ENCODE peak calls at places on chromosomes 4 and X, in eight cellular contexts. C is upper lobe of right lung, N is brain microvascular endothelial cell, H is fibroblast of the aortic adventitia, R is psoas muscle, E is neural progenitor cell, U is Karpas-422, G is IMR-90. F is an unnamed sample.

GRCh38 chrX:39149761-39150160 is 348.5 kb downstream of the MID1IP1 start:
- DNase-seq in C (peak), N (peak), H (peak), R (peak), E (peak), U (peak), G (peak), F (peak)

GRCh38 chr4:109755656-109756055 is 25.8 kb upstream of the PLA2G12A start:
- DNase-seq in C (no peak), N (no peak), H (no peak), R (no peak), E (no peak), U (no peak), G (no peak), F (no peak)

GRCh38 chr4:67380154-67380553 is 165.1 kb downstream of the CENPC start:
- DNase-seq in C (no peak), N (no peak), H (no peak), R (no peak), E (no peak), U (no peak), G (no peak), F (no peak)

GRCh38 chr4:163544407-163545038 is 50.0 kb downstream of the TMA16 start:
- DNase-seq in C (peak), N (peak), H (peak), R (peak), E (peak), U (peak), G (peak), F (peak)

GRCh38 chr4:94764069-94764468 is 6.3 kb downstream of the BMPR1B start:
- DNase-seq in C (no peak), N (no peak), H (no peak), R (no peak), E (no peak), U (no peak), G (no peak), F (no peak)

GRCh38 chr4:41136456-41136855 is 77.9 kb downstream of the APBB2 start:
- DNase-seq in C (no peak), N (no peak), H (no peak), R (no peak), E (no peak), U (no peak), G (no peak), F (no peak)

GRCh38 chrX:63475200-63475599 is 124.1 kb upstream of the SPIN4 start:
- DNase-seq in C (no peak), N (no peak), H (no peak), R (no peak), E (peak), U (no peak), G (no peak), F (no peak)

GRCh38 chr4:7195138-7195510 is 2.8 kb downstream of the SORCS2 start:
- DNase-seq in C (peak), N (no peak), H (no peak), R (no peak), E (no peak), U (no peak), G (no peak), F (peak)

GRCh38 chr4:154590329-154591006 is at the start of gene FGA:
- DNase-seq in C (no peak), N (no peak), H (no peak), R (no peak), E (peak), U (no peak), G (no peak), F (peak)

GRCh38 chr4:186027405-186027804 is 41.6 kb upstream of the TLR3 start:
- DNase-seq in C (no peak), N (no peak), H (no peak), R (no peak), E (no peak), U (no peak), G (no peak), F (no peak)

GRCh38 chr4:96183630-96184029 is 343.7 kb downstream of the PDHA2 start:
- DNase-seq in C (no peak), N (no peak), H (no peak), R (no peak), E (no peak), U (no peak), G (no peak), F (no peak)

GRCh38 chrX:129594781-129595180 is 54.7 kb downstream of the OCRL start:
- DNase-seq in C (no peak), N (no peak), H (no peak), R (no peak), E (no peak), U (peak), G (no peak), F (no peak)

GRCh38 chr4:138636791-138637190 is 378.8 kb upstream of the NOCT start:
- DNase-seq in C (no peak), N (no peak), H (no peak), R (no peak), E (no peak), U (no peak), G (no peak), F (no peak)

GRCh38 chr4:124947622-124948265 is 235.2 kb upstream of the ANKRD50 start:
- DNase-seq in C (no peak), N (no peak), H (no peak), R (no peak), E (no peak), U (no peak), G (no peak), F (no peak)

GRCh38 chr4:162241857-162242256 is 78.1 kb upstream of the FSTL5 start:
- DNase-seq in C (no peak), N (no peak), H (no peak), R (no peak), E (no peak), U (no peak), G (no peak), F (no peak)

GRCh38 chr4:128528177-128528576 is 240.6 kb upstream of the PGRMC2 start:
- DNase-seq in C (no peak), N (no peak), H (no peak), R (no peak), E (no peak), U (peak), G (no peak), F (no peak)

GRCh38 chr4:22473268-22473667 is 42.6 kb downstream of the ADGRA3 start:
- DNase-seq in C (no peak), N (peak), H (peak), R (no peak), E (no peak), U (no peak), G (peak), F (no peak)

GRCh38 chr4:151917145-151917775 is 156.5 kb upstream of the GATB start:
- DNase-seq in C (no peak), N (peak), H (no peak), R (no peak), E (peak), U (no peak), G (no peak), F (peak)

GRCh38 chrX:38870386-38870895 is 69.2 kb downstream of the MID1IP1 start:
- DNase-seq in C (no peak), N (no peak), H (no peak), R (no peak), E (no peak), U (no peak), G (peak), F (no peak)

GRCh38 chrX:67953658-67954057 is 409.8 kb downstream of the AR start:
- DNase-seq in C (no peak), N (no peak), H (no peak), R (no peak), E (no peak), U (no peak), G (no peak), F (no peak)
- H3K4me3 ChIP-seq in C (no peak), N (no peak), H (no peak), R (no peak), E (no peak), U (no peak), G (no peak), F (no peak)

GRCh38 chr4:173532725-173533511 is 2.9 kb upstream of the HAND2 start:
- DNase-seq in C (no peak), N (no peak), H (no peak), R (no peak), E (no peak), U (no peak), G (no peak), F (peak)

GRCh38 chr4:173529505-173530325 is at the start of gene HAND2:
- DNase-seq in C (no peak), N (no peak), H (peak), R (no peak), E (peak), U (no peak), G (peak), F (peak)

GRCh38 chr4:173528378-173529321 is 1.4 kb downstream of the HAND2 start:
- DNase-seq in C (no peak), N (no peak), H (peak), R (no peak), E (peak), U (no peak), G (no peak), F (peak)

GRCh38 chr4:173530326-173531062 is 465 bp upstream of the HAND2 start:
- DNase-seq in C (no peak), N (no peak), H (peak), R (no peak), E (peak), U (no peak), G (no peak), F (peak)

DNA sequence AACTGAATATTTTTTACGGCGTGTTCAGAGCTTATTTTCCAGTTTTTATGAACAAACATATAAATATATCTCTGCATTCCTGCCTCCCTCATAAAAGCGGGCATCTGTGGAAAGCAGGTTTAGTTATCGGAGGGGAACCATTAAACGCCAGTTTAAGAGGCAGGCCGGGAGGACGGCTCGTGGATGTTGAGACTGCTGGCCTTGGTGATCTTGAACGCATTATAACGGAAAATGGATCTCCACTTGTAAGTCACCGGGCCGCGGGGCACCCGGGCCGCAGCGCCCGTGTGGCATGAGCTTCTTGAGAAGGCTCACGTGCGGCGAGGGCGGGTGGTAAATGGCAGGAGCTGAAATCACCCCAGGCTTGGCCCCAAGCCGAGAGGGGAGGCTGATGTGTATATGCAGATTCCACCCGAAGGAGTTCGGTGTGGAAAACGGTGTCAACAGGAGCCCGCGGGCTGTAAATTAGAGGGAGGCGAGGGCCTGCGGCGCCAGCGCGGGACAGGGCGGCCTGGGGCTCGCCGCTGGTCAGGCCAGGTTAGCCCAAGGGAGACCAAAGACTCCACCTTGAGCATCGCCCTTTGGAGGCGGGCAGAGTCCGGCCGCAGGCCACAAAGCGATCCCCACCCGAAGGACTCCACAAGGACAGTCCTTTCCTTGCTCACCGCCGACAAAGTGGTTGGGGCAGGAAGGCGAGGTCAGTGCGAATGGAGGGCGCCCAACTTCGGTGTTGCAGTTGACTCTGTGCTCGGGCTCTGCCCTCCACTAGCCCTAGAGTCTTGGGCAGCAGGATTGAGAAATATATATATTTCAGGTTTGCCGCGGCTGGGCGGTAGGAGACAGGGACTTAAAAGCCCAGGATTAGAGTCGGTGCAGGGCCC is 1.3 kb upstream of the HAND2 start:
- DNase-seq in C (no peak), N (no peak), H (no peak), R (no peak), E (peak), U (no peak), G (no peak), F (peak)
- H3K4me3 ChIP-seq in C (no peak), N (no peak), H (peak), R (no peak), E (no peak), U (no peak), G (no peak), F (no peak)

DNA sequence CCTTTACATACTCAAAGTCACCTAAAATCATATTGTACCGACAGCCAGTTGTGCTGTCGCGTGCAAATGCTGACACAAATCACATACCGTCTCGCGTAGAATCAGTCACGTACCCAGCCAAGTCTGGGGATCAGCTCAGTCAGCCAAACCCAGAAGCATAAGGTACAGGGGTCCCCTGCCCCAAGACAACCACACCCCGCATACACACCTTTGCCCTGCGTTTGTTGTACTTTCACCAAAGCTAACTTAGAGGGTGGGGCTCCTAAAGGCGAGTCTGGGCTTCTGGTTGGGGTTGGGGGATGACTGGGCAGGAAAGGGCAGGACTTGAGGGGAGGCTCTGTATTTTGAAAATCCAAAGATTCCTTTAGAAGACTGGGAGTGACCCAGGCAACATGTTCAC is 823 bp downstream of the GDPD2 start:
- DNase-seq in C (no peak), N (no peak), H (no peak), R (no peak), E (no peak), U (peak), G (no peak), F (no peak)
- H3K4me3 ChIP-seq in C (no peak), N (no peak), H (no peak), R (no peak), E (peak), U (no peak), G (no peak), F (no peak)

GRCh38 chrX:107708762-107709161 is 66.8 kb downstream of the TSC22D3 start:
- DNase-seq in C (no peak), N (no peak), H (no peak), R (no peak), E (no peak), U (no peak), G (peak), F (no peak)
- H3K4me3 ChIP-seq in C (no peak), N (no peak), H (no peak), R (no peak), E (no peak), U (no peak), G (no peak), F (no peak)

GRCh38 chr4:54657194-54657555 is 582 bp upstream of the KIT start:
- DNase-seq in C (no peak), N (no peak), H (no peak), R (no peak), E (peak), U (no peak), G (no peak), F (peak)
- H3K4me3 ChIP-seq in C (peak), N (peak), H (no peak), R (peak), E (peak), U (no peak), G (peak), F (peak)

DNA sequence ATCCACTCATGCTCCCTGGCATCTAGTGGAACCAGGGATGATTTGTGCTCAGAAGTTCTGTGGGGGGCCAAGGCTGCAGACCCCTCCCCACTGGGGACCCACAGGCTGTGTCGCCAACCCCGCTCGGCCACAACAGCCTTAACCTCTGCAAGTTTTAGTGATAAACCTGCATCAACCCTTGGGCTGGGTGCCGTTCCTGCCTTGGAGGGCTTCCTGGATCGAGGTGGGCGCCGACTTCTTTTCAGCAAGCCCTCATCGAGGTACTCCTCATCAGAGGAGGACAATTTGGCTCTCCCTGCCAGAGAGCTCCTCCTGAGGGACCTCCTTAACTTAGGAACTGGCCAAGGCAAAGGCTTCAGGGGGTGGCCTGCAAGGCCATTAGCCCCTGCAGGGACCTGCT is 1.9 kb downstream of the SOWAHB start:
- DNase-seq in C (no peak), N (no peak), H (no peak), R (no peak), E (no peak), U (no peak), G (no peak), F (no peak)
- H3K4me3 ChIP-seq in C (no peak), N (no peak), H (no peak), R (no peak), E (no peak), U (no peak), G (no peak), F (no peak)

DNA sequence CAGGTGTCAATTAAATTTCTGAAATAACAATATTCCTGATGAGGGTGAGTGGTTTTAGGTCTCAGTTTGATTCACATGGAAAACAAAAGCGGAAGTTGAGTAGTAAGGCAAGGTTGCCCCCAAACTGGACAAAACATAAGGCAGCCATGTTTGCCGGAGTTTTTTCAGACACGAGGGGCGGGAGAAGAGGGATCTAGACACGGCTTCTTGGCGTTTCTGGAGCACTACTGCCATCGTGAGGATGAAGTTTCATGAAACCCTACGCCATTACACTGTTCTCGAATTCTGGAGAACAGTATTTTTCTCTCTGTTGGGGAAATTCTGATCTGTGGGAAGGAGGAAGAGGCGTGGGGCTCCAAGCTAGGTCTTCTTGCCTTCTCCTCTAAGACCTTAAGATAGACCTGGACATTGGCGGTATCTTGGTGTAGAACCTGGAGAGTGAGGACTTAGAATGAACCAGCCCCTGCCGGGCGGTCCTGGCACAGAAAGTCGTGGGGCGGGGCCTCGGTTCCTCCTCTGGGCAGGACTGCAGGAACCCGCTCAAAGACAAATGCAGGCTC is 160.3 kb downstream of the OR13H1 start:
- DNase-seq in C (no peak), N (peak), H (peak), R (peak), E (no peak), U (peak), G (peak), F (no peak)
- H3K4me3 ChIP-seq in C (no peak), N (peak), H (peak), R (peak), E (no peak), U (peak), G (peak), F (no peak)

DNA sequence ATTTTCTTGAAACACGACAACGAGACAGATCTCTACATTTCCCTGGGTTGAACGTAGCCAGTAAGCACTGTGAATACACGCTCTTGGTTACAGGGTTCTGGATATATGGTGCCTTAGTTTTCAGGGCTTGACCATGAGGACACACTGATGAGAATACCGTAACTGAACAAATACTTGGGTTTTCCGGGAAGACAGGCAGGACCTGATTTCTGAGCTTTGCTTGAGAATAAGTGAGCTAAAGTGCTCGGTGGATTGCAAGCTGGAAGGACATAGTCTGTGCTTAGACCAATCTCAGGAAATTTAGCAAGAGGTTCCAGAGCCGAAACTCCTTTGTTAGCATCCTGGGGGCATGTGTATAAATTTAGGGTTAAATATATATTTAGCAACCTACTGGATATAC is 876 bp upstream of the TACR3 start:
- DNase-seq in C (no peak), N (no peak), H (no peak), R (no peak), E (no peak), U (no peak), G (no peak), F (peak)
- H3K4me3 ChIP-seq in C (no peak), N (no peak), H (no peak), R (no peak), E (peak), U (no peak), G (no peak), F (peak)

GRCh38 chr4:177177446-177178160 is 132.1 kb upstream of the NEIL3 start:
- DNase-seq in C (no peak), N (peak), H (peak), R (no peak), E (no peak), U (no peak), G (peak), F (no peak)
- H3K4me3 ChIP-seq in C (no peak), N (no peak), H (no peak), R (no peak), E (no peak), U (no peak), G (no peak), F (no peak)